ENCODE peak calls at places on chromosomes 11 and 22, in nine cellular contexts. U is CD8-positive, alpha-beta T cell; V is ovary; A is cardiac fibroblast; T is OCI-LY7; S is choroid plexus epithelial cell; Z is fibroblast of mammary gland; D is mammary epithelial cell; W is PC-3. I is an unnamed sample.

GRCh38 chr11:111157571-111157970 is 88.0 kb upstream of the POU2AF2 start:
- DNase-seq in U (no peak), V (no peak), A (no peak), T (no peak), S (no peak), Z (no peak), D (no peak), W (no peak), I (no peak)

GRCh38 chr11:107741044-107741823 is 29.4 kb upstream of the SLN start:
- DNase-seq in U (no peak), V (no peak), A (peak; percentile 59), T (peak; percentile 42), S (peak; percentile 72), Z (peak; percentile 42), D (peak; percentile 14), W (peak; percentile 73), I (peak; percentile 13)

GRCh38 chr22:19889951-19890350 is 35.3 kb upstream of the GNB1L start:
- DNase-seq in U (peak; percentile 38), V (no peak), A (no peak), T (peak; percentile 38), S (no peak), Z (no peak), D (no peak), W (no peak), I (no peak)

GRCh38 chr22:24683671-24684070 is 80.7 kb downstream of the GGT1 start:
- DNase-seq in U (no peak), V (no peak), A (peak; percentile 94), T (no peak), S (peak; percentile 94), Z (peak; percentile 31), D (no peak), W (no peak), I (peak; percentile 28)

GRCh38 chr11:115613986-115614625 is 109.9 kb upstream of the CADM1 start:
- DNase-seq in U (no peak), V (no peak), A (peak; percentile 1), T (no peak), S (peak; percentile 6), Z (peak; percentile 6), D (peak; percentile 71), W (peak; percentile 12), I (peak; percentile 41)

GRCh38 chr22:46303347-46303965 is 6.8 kb downstream of the GTSE1 start:
- DNase-seq in U (no peak), V (no peak), A (peak; percentile 49), T (no peak), S (peak; percentile 24), Z (peak; percentile 43), D (peak; percentile 8), W (peak; percentile 20), I (peak; percentile 33)

GRCh38 chr22:48694296-48694883 is 1133.3 kb downstream of the BRD1 start:
- DNase-seq in U (no peak), V (no peak), A (no peak), T (no peak), S (no peak), Z (no peak), D (no peak), W (no peak), I (no peak)

GRCh38 chr11:47295385-47295784 is 25.5 kb downstream of the MADD start:
- DNase-seq in U (no peak), V (no peak), A (no peak), T (no peak), S (no peak), Z (no peak), D (no peak), W (no peak), I (no peak)

GRCh38 chr22:22446527-22446926 is 62.0 kb downstream of the ZNF280B start:
- DNase-seq in U (no peak), V (no peak), A (no peak), T (no peak), S (peak; percentile 4), Z (peak; percentile 36), D (no peak), W (no peak), I (no peak)

GRCh38 chr11:12397953-12398352 is 20.6 kb downstream of the PARVA start:
- DNase-seq in U (no peak), V (peak; percentile 72), A (peak; percentile 94), T (no peak), S (peak; percentile 86), Z (peak; percentile 99), D (no peak), W (peak; percentile 28), I (peak; percentile 99)

GRCh38 chr11:3823303-3823702 is 14.9 kb downstream of the PGAP2 start:
- DNase-seq in U (no peak), V (no peak), A (peak; percentile 82), T (no peak), S (peak; percentile 84), Z (peak; percentile 89), D (peak; percentile 60), W (peak; percentile 39), I (peak; percentile 79)

GRCh38 chr11:2444301-2445106 is at the start of the genes KCNQ1 and TRPM5:
- DNase-seq in U (peak; percentile 69), V (no peak), A (no peak), T (peak; percentile 69), S (no peak), Z (no peak), D (no peak), W (peak; percentile 52), I (no peak)

GRCh38 chr11:34988294-34989255 is 72.2 kb downstream of the PDHX start:
- DNase-seq in U (no peak), V (no peak), A (peak; percentile 37), T (no peak), S (peak; percentile 83), Z (peak; percentile 34), D (peak; percentile 63), W (no peak), I (peak; percentile 63)

GRCh38 chr22:45240137-45240809 is 421 bp downstream of the KIAA0930 start:
- DNase-seq in U (peak; percentile 33), V (peak; percentile 43), A (peak; percentile 25), T (peak; percentile 41), S (peak; percentile 28), Z (no peak), D (peak; percentile 27), W (no peak), I (no peak)

GRCh38 chr11:20163778-20164133 is 3.5 kb upstream of the DBX1 start:
- DNase-seq in U (no peak), V (no peak), A (no peak), T (no peak), S (no peak), Z (no peak), D (no peak), W (no peak), I (no peak)
- H3K4me3 ChIP-seq in U (peak overlapping the region; percentile 34), V (no peak overlapping the region), A (peak overlapping the region; percentile 22), T (no peak overlapping the region), S (no peak overlapping the region), Z (no peak overlapping the region), D (no peak overlapping the region), W (no peak overlapping the region), I (peak overlapping the region; percentile 41)

DNA sequence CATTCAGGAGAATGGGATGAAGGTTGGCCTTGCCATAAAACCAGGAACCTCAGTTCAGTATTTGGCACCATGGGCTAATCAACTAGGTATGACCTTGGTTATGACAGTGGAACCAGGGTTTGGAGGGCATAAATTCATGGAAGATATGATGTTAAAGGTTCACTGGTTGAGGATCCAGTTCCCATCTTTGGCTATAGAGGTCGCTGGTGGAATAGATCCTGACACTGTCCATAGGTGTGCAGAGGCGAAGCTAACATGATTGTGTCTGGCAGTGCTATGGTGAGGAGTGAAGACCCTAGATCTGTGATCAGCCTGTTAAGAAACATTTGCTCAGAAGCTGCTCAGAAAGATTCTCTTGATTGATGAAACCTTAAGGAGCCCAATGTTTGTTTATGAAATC is 5.7 kb downstream of the NF2 start:
- DNase-seq in U (no peak), V (no peak), A (no peak), T (no peak), S (peak; percentile 40), Z (no peak), D (no peak), W (peak; percentile 44), I (no peak)
- TF ChIP-seq CTCF in U (no peak), V (no peak), A (peak; percentile 41), T (peak; percentile 54), S (peak; percentile 64), Z (peak; percentile 40), D (peak; percentile 56), W (peak; percentile 47), I (peak; percentile 34)

GRCh38 chr11:126444072-126444471 is 88.6 kb downstream of the ST3GAL4 start:
- DNase-seq in U (no peak), V (no peak), A (no peak), T (no peak), S (no peak), Z (no peak), D (no peak), W (no peak), I (no peak)

GRCh38 chr11:126440792-126441514 is 85.5 kb downstream of the ST3GAL4 start:
- DNase-seq in U (peak; percentile 70), V (peak; percentile 89), A (peak; percentile 74), T (peak; percentile 75), S (peak; percentile 77), Z (peak; percentile 65), D (peak; percentile 49), W (peak; percentile 94), I (peak; percentile 63)

GRCh38 chr11:126443120-126443519 is 87.6 kb downstream of the ST3GAL4 start:
- DNase-seq in U (no peak), V (no peak), A (no peak), T (peak; percentile 22), S (no peak), Z (no peak), D (no peak), W (no peak), I (no peak)

GRCh38 chr11:126440276-126440675 is 84.8 kb downstream of the ST3GAL4 start:
- DNase-seq in U (no peak), V (no peak), A (no peak), T (no peak), S (no peak), Z (no peak), D (no peak), W (no peak), I (no peak)

GRCh38 chr11:126442523-126442922 is 87.0 kb downstream of the ST3GAL4 start:
- DNase-seq in U (no peak), V (no peak), A (no peak), T (no peak), S (no peak), Z (no peak), D (no peak), W (no peak), I (no peak)
- H3K4me3 ChIP-seq in U (no peak overlapping the region), V (no peak overlapping the region), A (no peak overlapping the region), T (no peak overlapping the region), S (no peak overlapping the region), Z (no peak overlapping the region), D (no peak overlapping the region), W (no peak overlapping the region), I (no peak overlapping the region)

GRCh38 chr11:65377777-65378176 is 4.7 kb downstream of the SLC25A45 start:
- DNase-seq in U (no peak), V (no peak), A (no peak), T (no peak), S (no peak), Z (no peak), D (no peak), W (no peak), I (no peak)
- TF ChIP-seq CTCF in U (no peak), V (no peak), A (no peak), T (no peak), S (no peak), Z (no peak), D (no peak), W (no peak), I (no peak)

DNA sequence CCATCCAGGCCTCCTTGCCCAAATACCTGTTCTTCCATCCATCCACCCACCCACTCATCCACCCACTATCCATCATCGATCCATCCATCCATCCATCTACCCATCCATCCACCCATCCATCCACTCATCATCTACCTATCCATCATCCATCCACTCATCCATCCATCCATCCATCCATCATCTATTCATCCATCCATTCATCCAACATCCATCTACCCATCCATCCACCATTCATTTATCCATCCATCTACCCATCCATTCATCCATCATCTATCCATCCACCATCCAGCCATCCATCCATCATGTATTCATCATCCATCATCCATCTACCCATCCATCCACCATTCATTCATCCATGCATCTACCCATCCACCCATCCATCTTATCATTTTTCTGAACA is 413.2 kb downstream of the CTTN start:
- DNase-seq in U (no peak), V (no peak), A (no peak), T (no peak), S (no peak), Z (no peak), D (no peak), W (no peak), I (no peak)
- H3K4me3 ChIP-seq in U (no peak overlapping the region), V (no peak overlapping the region), A (no peak overlapping the region), T (no peak overlapping the region), S (no peak overlapping the region), Z (no peak overlapping the region), D (no peak overlapping the region), W (no peak overlapping the region), I (no peak overlapping the region)